ENCODE peak calls at places on chromosomes 12 and 14, in nine cellular contexts. V, R, Z, Q, D, H, O, B and J are unnamed samples.

GRCh38 chr12:47361389-47362031 is 281.8 kb upstream of the AMIGO2 start:
- DNase-seq in V (no peak), D (no peak), H (no peak), R (no peak), B (peak), O (peak), Q (peak), Z (no peak), J (no peak)

GRCh38 chr12:90090929-90091651 is 382.5 kb upstream of the ATP2B1 start:
- DNase-seq in B (peak), D (no peak), Z (no peak), H (no peak), R (no peak), O (peak), Q (no peak), V (peak), J (peak)

GRCh38 chr12:62730649-62731377 is 204.1 kb downstream of the PPM1H start:
- DNase-seq in Z (no peak), O (no peak), V (no peak), B (peak), H (no peak), R (no peak), Q (no peak), D (no peak), J (peak)

GRCh38 chr14:26401170-26401968 is 196.5 kb downstream of the NOVA1 start:
- DNase-seq in Z (no peak), Q (no peak), V (no peak), H (no peak), R (no peak), D (no peak), O (no peak), B (no peak), J (peak)

GRCh38 chr12:101230547-101230946 is 20.5 kb upstream of the SLC5A8 start:
- DNase-seq in B (peak), V (no peak), O (no peak), D (peak), R (no peak), Q (no peak), H (no peak), Z (no peak), J (no peak)

GRCh38 chr12:8078400-8078799 is 3.7 kb upstream of the NECAP1 start:
- DNase-seq in R (peak), H (no peak), D (no peak), Z (peak), Q (peak), V (peak), B (peak), O (peak), J (peak)

GRCh38 chr12:124745891-124746570 is 117.6 kb downstream of the SCARB1 start:
- DNase-seq in Q (no peak), Z (peak), D (peak), V (peak), R (peak), O (peak), H (peak), B (peak), J (peak)

GRCh38 chr14:36556811-36557433 is 25.5 kb downstream of the NKX2-8 start:
- DNase-seq in Z (peak), R (peak), V (no peak), B (no peak), O (peak), D (no peak), Q (no peak), H (no peak), J (peak)

GRCh38 chr12:67698711-67699603 is 50.4 kb downstream of the DYRK2 start:
- DNase-seq in H (no peak), Z (no peak), O (no peak), Q (peak), B (peak), D (no peak), V (no peak), R (no peak), J (no peak)

GRCh38 chr12:54352022-54352531 is 12.2 kb downstream of the GPR84 start:
- DNase-seq in R (peak), D (no peak), O (peak), Q (no peak), Z (peak), B (no peak), H (peak), V (peak), J (peak)

GRCh38 chr14:71130491-71131179 is 223.4 kb downstream of the PCNX1 start:
- DNase-seq in R (no peak), H (no peak), V (no peak), B (peak), Q (no peak), Z (no peak), D (no peak), O (peak), J (no peak)

GRCh38 chr12:21764063-21764462 is 10.4 kb downstream of the KCNJ8 start:
- DNase-seq in D (no peak), V (no peak), H (no peak), B (no peak), Q (no peak), O (no peak), R (no peak), Z (no peak), J (peak)

GRCh38 chr12:115507951-115508722 is 769.4 kb downstream of the MED13L start:
- DNase-seq in B (no peak), H (peak), R (peak), Z (no peak), V (no peak), D (no peak), O (no peak), Q (no peak), J (no peak)

GRCh38 chr14:102848830-102849521 is 71.7 kb downstream of the TRAF3 start:
- DNase-seq in Q (no peak), D (no peak), R (peak), B (no peak), Z (peak), H (peak), V (peak), O (peak), J (peak)

GRCh38 chr14:39467889-39468524 is 35.8 kb upstream of the FBXO33 start:
- DNase-seq in V (no peak), H (no peak), R (no peak), Q (no peak), Z (peak), B (no peak), D (no peak), O (peak), J (peak)

GRCh38 chr14:62187265-62187664 is 425.0 kb downstream of the SNAPC1 start:
- DNase-seq in Z (no peak), H (no peak), V (no peak), R (no peak), Q (no peak), B (no peak), D (no peak), O (no peak), J (peak)

GRCh38 chr12:80321653-80322052 is 122.4 kb upstream of the PTPRQ start:
- DNase-seq in B (peak), O (no peak), R (no peak), H (no peak), Q (no peak), Z (no peak), V (no peak), D (no peak), J (no peak)

GRCh38 chr12:52590021-52590420 is 11.2 kb downstream of the KRT72 start:
- DNase-seq in D (no peak), Z (no peak), H (no peak), B (no peak), Q (no peak), R (no peak), V (no peak), O (no peak), J (no peak)

GRCh38 chr12:102629262-102629888 is 149.0 kb upstream of the IGF1 start:
- DNase-seq in O (peak), H (no peak), Z (no peak), Q (no peak), V (no peak), B (peak), D (no peak), R (no peak), J (no peak)

GRCh38 chr12:75878382-75878720 is 153.2 kb downstream of the PHLDA1 start:
- DNase-seq in H (no peak), Q (no peak), B (no peak), D (no peak), Z (no peak), O (no peak), V (no peak), R (no peak), J (no peak)

GRCh38 chr12:50621435-50622304 is 116.9 kb downstream of the DIP2B start:
- DNase-seq in Q (no peak), O (no peak), R (no peak), D (no peak), V (no peak), Z (no peak), B (no peak), H (no peak), J (no peak)

GRCh38 chr14:60981626-60982455 is 796 bp downstream of the SLC38A6 start:
- DNase-seq in H (no peak), O (peak), D (peak), Z (peak), B (peak), V (no peak), Q (no peak), R (no peak), J (peak)

GRCh38 chr14:35576260-35576659 is 42.3 kb downstream of the INSM2 start:
- DNase-seq in O (no peak), D (no peak), B (no peak), Z (peak), H (no peak), V (no peak), Q (no peak), R (no peak), J (no peak)

GRCh38 chr14:39122330-39123138 is 8.4 kb downstream of the GEMIN2 start:
- DNase-seq in O (no peak), R (no peak), Z (no peak), D (no peak), H (no peak), B (no peak), Q (no peak), V (no peak), J (no peak)

GRCh38 chr14:51676549-51676948 is 24.8 kb downstream of the FRMD6 start:
- DNase-seq in O (no peak), Z (no peak), V (no peak), R (no peak), H (no peak), Q (no peak), B (peak), D (no peak), J (no peak)

GRCh38 chr12:20646239-20646827 is 48.8 kb upstream of the SLCO1C1 start:
- DNase-seq in R (no peak), O (peak), B (no peak), H (no peak), Q (no peak), Z (no peak), V (no peak), D (peak), J (peak)

GRCh38 chr12:52351196-52352059 is 15.9 kb downstream of the KRT85 start:
- DNase-seq in B (no peak), V (peak), H (peak), D (no peak), Z (no peak), Q (peak), R (peak), O (no peak), J (no peak)

GRCh38 chr14:68779761-68780323 is 13.0 kb downstream of the ZFP36L1 start:
- DNase-seq in R (no peak), O (peak), D (no peak), V (no peak), Q (peak), Z (no peak), H (no peak), B (no peak), J (no peak)

GRCh38 chr12:44763021-44763420 is 113.1 kb downstream of the NELL2 start:
- DNase-seq in V (no peak), Q (no peak), D (no peak), B (no peak), O (no peak), R (no peak), H (no peak), Z (no peak), J (no peak)

GRCh38 chr14:65927871-65928270 is 515.3 kb downstream of the FUT8 start:
- DNase-seq in B (no peak), Z (no peak), D (no peak), H (no peak), Q (peak), R (no peak), V (no peak), O (peak), J (peak)

GRCh38 chr14:39232554-39233415 is 930 bp upstream of the MIA2 start:
- DNase-seq in B (peak), R (no peak), O (no peak), Z (no peak), Q (peak), H (no peak), V (peak), D (no peak), J (no peak)

GRCh38 chr14:100147181-100147631 is 12.2 kb downstream of the DEGS2 start:
- DNase-seq in Z (no peak), D (no peak), O (no peak), H (no peak), V (no peak), Q (peak), B (no peak), R (no peak), J (peak)